ENCODE peak calls at places on chromosomes 13 and 19, in five cellular contexts. One of them, this sample, is unnamed. For H3K36me3, the result is how much of the 10 kb centered on the place peaks cover.

GRCh38 chr19:13976446-13976845 is 24.1 kb downstream of the DCAF15 start:
- DNase-seq in A673: no peak
- DNase-seq in fibroblast of lung: no peak
- DNase-seq in tibial artery: no peak
- DNase-seq in mesendoderm: no peak
- DNase-seq in this sample: no peak

GRCh38 chr19:5128932-5129389 is 160.0 kb downstream of the KDM4B start:
- DNase-seq in A673: peak
- DNase-seq in fibroblast of lung: peak
- DNase-seq in mesendoderm: no peak
- DNase-seq in tibial artery: peak
- DNase-seq in this sample: peak

GRCh38 chr19:48250290-48251025 is 5.3 kb downstream of the CARD8 start:
- DNase-seq in mesendoderm: no peak
- DNase-seq in fibroblast of lung: no peak
- DNase-seq in tibial artery: no peak
- DNase-seq in A673: no peak
- DNase-seq in this sample: peak

GRCh38 chr13:101190976-101191375 is 225.3 kb downstream of the NALCN start:
- DNase-seq in mesendoderm: no peak
- DNase-seq in A673: no peak
- DNase-seq in tibial artery: no peak
- DNase-seq in fibroblast of lung: no peak
- DNase-seq in this sample: no peak

GRCh38 chr13:76153239-76153638 is 517.1 kb downstream of the LMO7 start:
- DNase-seq in tibial artery: no peak
- DNase-seq in fibroblast of lung: no peak
- DNase-seq in A673: no peak
- DNase-seq in mesendoderm: no peak
- DNase-seq in this sample: no peak

GRCh38 chr13:86714495-86714894 is 915.3 kb upstream of the SLITRK6 start:
- DNase-seq in mesendoderm: no peak
- DNase-seq in fibroblast of lung: no peak
- DNase-seq in tibial artery: no peak
- DNase-seq in A673: no peak
- DNase-seq in this sample: no peak

GRCh38 chr19:32945260-32945659 is 26.5 kb downstream of the CEP89 start:
- DNase-seq in mesendoderm: peak
- DNase-seq in A673: no peak
- DNase-seq in fibroblast of lung: no peak
- DNase-seq in tibial artery: no peak
- DNase-seq in this sample: no peak

GRCh38 chr19:6059396-6059947 is 50.8 kb downstream of the RFX2 start:
- DNase-seq in A673: no peak
- DNase-seq in tibial artery: peak
- DNase-seq in mesendoderm: no peak
- DNase-seq in fibroblast of lung: no peak
- DNase-seq in this sample: no peak

GRCh38 chr19:28393574-28394336 is 819.2 kb downstream of the UQCRFS1 start:
- DNase-seq in tibial artery: no peak
- DNase-seq in mesendoderm: peak
- DNase-seq in A673: no peak
- DNase-seq in fibroblast of lung: no peak
- DNase-seq in this sample: no peak

GRCh38 chr13:31908696-31909386 is 122.7 kb upstream of the FRY start:
- DNase-seq in A673: no peak
- DNase-seq in mesendoderm: peak
- DNase-seq in fibroblast of lung: no peak
- DNase-seq in tibial artery: no peak
- DNase-seq in this sample: no peak

GRCh38 chr19:47663911-47664771 is 49.1 kb upstream of the EHD2 start:
- DNase-seq in tibial artery: peak
- DNase-seq in mesendoderm: peak
- DNase-seq in A673: no peak
- DNase-seq in fibroblast of lung: peak
- DNase-seq in this sample: no peak

GRCh38 chr19:51121257-51121656 is 3.4 kb upstream of the SIGLEC9 start:
- DNase-seq in A673: no peak
- DNase-seq in tibial artery: no peak
- DNase-seq in mesendoderm: no peak
- DNase-seq in fibroblast of lung: no peak
- DNase-seq in this sample: no peak

GRCh38 chr13:42057918-42058530 is 9.6 kb downstream of the DGKH start:
- DNase-seq in fibroblast of lung: no peak
- DNase-seq in A673: no peak
- DNase-seq in mesendoderm: no peak
- DNase-seq in tibial artery: no peak
- DNase-seq in this sample: no peak

GRCh38 chr19:32373614-32374295 is 28.3 kb downstream of the ZNF507 start:
- DNase-seq in A673: peak
- DNase-seq in tibial artery: no peak
- DNase-seq in fibroblast of lung: peak
- DNase-seq in mesendoderm: peak
- DNase-seq in this sample: no peak

GRCh38 chr13:113118328-113119021 is 4.1 kb upstream of the F10 start:
- DNase-seq in A673: no peak
- DNase-seq in tibial artery: peak
- DNase-seq in mesendoderm: no peak
- DNase-seq in fibroblast of lung: no peak
- DNase-seq in this sample: no peak

GRCh38 chr19:6318772-6319171 is 14.6 kb downstream of the ACER1 start:
- DNase-seq in A673: no peak
- DNase-seq in mesendoderm: no peak
- DNase-seq in fibroblast of lung: peak
- DNase-seq in tibial artery: no peak
- DNase-seq in this sample: no peak

GRCh38 chr13:66553391-66553790 is 676.7 kb downstream of the PCDH9 start:
- DNase-seq in A673: no peak
- DNase-seq in fibroblast of lung: peak
- DNase-seq in mesendoderm: no peak
- DNase-seq in tibial artery: no peak
- DNase-seq in this sample: no peak

GRCh38 chr13:104086205-104086604 is 1020.0 kb upstream of the SLC10A2 start:
- DNase-seq in fibroblast of lung: peak
- DNase-seq in tibial artery: no peak
- DNase-seq in mesendoderm: no peak
- DNase-seq in A673: no peak
- DNase-seq in this sample: no peak

GRCh38 chr19:55437410-55437809 is 5.7 kb downstream of the SHISA7 start:
- DNase-seq in mesendoderm: peak
- DNase-seq in A673: peak
- DNase-seq in tibial artery: no peak
- DNase-seq in fibroblast of lung: peak
- DNase-seq in this sample: peak

GRCh38 chr13:104385409-104385808 is 1319.2 kb upstream of the SLC10A2 start:
- DNase-seq in tibial artery: no peak
- DNase-seq in fibroblast of lung: peak
- DNase-seq in A673: no peak
- DNase-seq in mesendoderm: no peak
- DNase-seq in this sample: no peak

GRCh38 chr19:42480335-42481095 is 37.8 kb upstream of the CXCL17 start:
- DNase-seq in mesendoderm: peak
- DNase-seq in tibial artery: no peak
- DNase-seq in A673: peak
- DNase-seq in fibroblast of lung: peak
- DNase-seq in this sample: no peak

GRCh38 chr13:71712988-71713653 is 153.9 kb downstream of the DACH1 start:
- DNase-seq in A673: no peak
- DNase-seq in fibroblast of lung: peak
- DNase-seq in mesendoderm: peak
- DNase-seq in tibial artery: no peak
- DNase-seq in this sample: no peak

GRCh38 chr13:98626298-98626940 is 49.5 kb upstream of the STK24 start:
- DNase-seq in fibroblast of lung: no peak
- DNase-seq in A673: peak
- DNase-seq in tibial artery: no peak
- DNase-seq in mesendoderm: no peak
- DNase-seq in this sample: no peak

GRCh38 chr19:29843180-29844051 is 31.6 kb downstream of the CCNE1 start:
- DNase-seq in tibial artery: peak
- DNase-seq in fibroblast of lung: no peak
- DNase-seq in mesendoderm: peak
- DNase-seq in A673: no peak
- DNase-seq in this sample: no peak

GRCh38 chr13:59770451-59770850 is 393.3 kb downstream of the DIAPH3 start:
- DNase-seq in mesendoderm: no peak
- DNase-seq in fibroblast of lung: no peak
- DNase-seq in tibial artery: no peak
- DNase-seq in A673: no peak
- DNase-seq in this sample: no peak

GRCh38 chr19:315811-316210 is 24.6 kb upstream of the PLPP2 start:
- DNase-seq in mesendoderm: no peak
- DNase-seq in A673: no peak
- DNase-seq in tibial artery: no peak
- DNase-seq in fibroblast of lung: no peak
- DNase-seq in this sample: no peak
- H3K36me3 ChIP-seq in mesendoderm: under half
- H3K36me3 ChIP-seq in A673: under half
- H3K36me3 ChIP-seq in tibial artery: half or more
- H3K36me3 ChIP-seq in fibroblast of lung: under half
- H3K36me3 ChIP-seq in this sample: under half

DNA sequence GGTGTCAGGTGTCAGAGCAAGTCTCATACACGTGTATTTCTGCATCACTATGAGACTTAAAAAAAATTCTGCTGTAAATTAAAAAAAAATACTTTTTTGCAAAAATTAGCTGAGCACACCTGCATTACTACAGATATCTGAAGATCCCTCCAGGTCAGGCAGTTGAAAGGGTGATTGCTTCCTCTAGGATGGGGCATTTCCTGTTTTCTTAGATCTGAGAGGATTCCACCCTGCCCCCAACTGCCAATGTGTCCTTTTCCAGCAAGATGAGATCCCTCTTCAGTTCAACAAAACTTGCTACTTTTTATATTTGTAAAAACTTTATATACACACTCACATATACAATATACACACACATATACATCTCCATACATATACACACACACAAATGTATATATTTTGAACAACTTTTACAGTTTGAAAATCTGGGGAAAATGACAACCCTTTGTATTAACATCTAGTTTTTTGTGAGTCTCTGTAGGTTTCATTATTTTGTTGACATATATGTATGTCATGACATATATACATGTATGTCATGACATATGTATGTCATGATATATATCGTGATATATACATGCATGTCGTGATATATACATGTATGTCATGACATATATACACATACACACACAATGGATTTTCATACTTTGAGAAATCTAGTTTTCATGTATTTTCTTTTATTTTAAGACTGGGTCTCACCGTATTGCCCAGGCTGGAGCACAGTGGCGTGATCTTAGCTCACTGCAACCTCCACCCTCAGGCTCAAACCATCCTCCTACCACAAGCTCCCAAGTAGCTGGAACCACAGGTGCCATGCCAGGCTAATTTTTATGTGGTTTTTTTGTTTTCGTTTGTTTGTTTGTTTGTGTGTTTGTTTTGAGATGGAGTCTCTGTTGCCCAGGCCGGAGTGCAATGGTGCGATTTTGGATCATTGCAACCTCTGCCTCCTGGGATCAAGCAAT is 17.8 kb downstream of the ZNF813 start:
- DNase-seq in tibial artery: no peak
- DNase-seq in A673: no peak
- DNase-seq in mesendoderm: peak
- DNase-seq in fibroblast of lung: no peak
- DNase-seq in this sample: no peak
- H3K36me3 ChIP-seq in tibial artery: half or more
- H3K36me3 ChIP-seq in A673: under half
- H3K36me3 ChIP-seq in mesendoderm: under half
- H3K36me3 ChIP-seq in fibroblast of lung: under half
- H3K36me3 ChIP-seq in this sample: half or more

DNA sequence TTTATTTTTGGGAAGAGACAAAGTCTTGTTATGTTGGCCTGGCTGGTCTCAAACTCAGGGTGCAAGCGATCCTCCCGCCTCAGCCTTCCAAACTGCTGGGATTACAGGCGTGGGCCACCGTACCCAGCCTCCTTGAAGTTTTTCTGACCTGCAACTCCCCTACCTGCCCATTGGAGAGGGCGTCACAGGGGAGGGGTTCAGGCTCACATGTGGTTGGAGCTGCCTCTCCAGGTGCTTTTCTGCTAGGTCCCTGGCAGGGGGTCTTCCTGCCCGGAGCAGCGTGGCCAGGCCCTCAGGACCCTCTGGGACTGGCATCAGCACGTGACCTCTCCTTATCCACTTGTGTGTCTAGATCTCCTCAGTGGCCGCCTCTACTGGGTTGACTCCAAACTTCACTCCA is 27.2 kb downstream of the LDLR start:
- DNase-seq in A673: no peak
- DNase-seq in tibial artery: no peak
- DNase-seq in fibroblast of lung: no peak
- DNase-seq in mesendoderm: no peak
- DNase-seq in this sample: no peak
- H3K36me3 ChIP-seq in A673: half or more
- H3K36me3 ChIP-seq in tibial artery: half or more
- H3K36me3 ChIP-seq in fibroblast of lung: under half
- H3K36me3 ChIP-seq in mesendoderm: under half
- H3K36me3 ChIP-seq in this sample: half or more

GRCh38 chr19:17627161-17627560 is 61.0 kb downstream of the UNC13A start:
- DNase-seq in fibroblast of lung: no peak
- DNase-seq in tibial artery: no peak
- DNase-seq in A673: no peak
- DNase-seq in mesendoderm: no peak
- DNase-seq in this sample: no peak
- H3K36me3 ChIP-seq in fibroblast of lung: under half
- H3K36me3 ChIP-seq in tibial artery: under half
- H3K36me3 ChIP-seq in A673: under half
- H3K36me3 ChIP-seq in mesendoderm: under half
- H3K36me3 ChIP-seq in this sample: under half